ENCODE peak calls at places on chromosomes 12 and 14, in four cellular contexts. One of them, this sample, is unnamed.

GRCh38 chr14:105313381-105314286 is 914 bp upstream of the PACS2 start:
- DNase-seq in K562: peak; percentile 27
- DNase-seq in HepG2: no peak
- DNase-seq in GM12878: no peak
- DNase-seq in this sample: peak; percentile 47

GRCh38 chr12:27163894-27164293 is 80.2 kb upstream of the STK38L start:
- DNase-seq in K562: no peak
- DNase-seq in HepG2: no peak
- DNase-seq in GM12878: no peak
- DNase-seq in this sample: no peak

GRCh38 chr12:71157601-71158233 is at the start of gene TSPAN8:
- DNase-seq in K562: no peak
- DNase-seq in HepG2: peak; percentile 64
- DNase-seq in GM12878: no peak
- DNase-seq in this sample: no peak

GRCh38 chr12:1878214-1878613 is 40.2 kb downstream of the CACNA2D4 start:
- DNase-seq in K562: no peak
- DNase-seq in HepG2: no peak
- DNase-seq in GM12878: no peak
- DNase-seq in this sample: no peak

GRCh38 chr14:74552623-74553022 is 59.1 kb downstream of the ISCA2 start:
- DNase-seq in K562: no peak
- DNase-seq in HepG2: no peak
- DNase-seq in GM12878: no peak
- DNase-seq in this sample: no peak

GRCh38 chr12:106576848-106577247 is 6.0 kb upstream of the RFX4 start:
- DNase-seq in K562: no peak
- DNase-seq in HepG2: no peak
- DNase-seq in GM12878: no peak
- DNase-seq in this sample: no peak

GRCh38 chr12:50745861-50746260 is 18.0 kb upstream of the ATF1 start:
- DNase-seq in K562: no peak
- DNase-seq in HepG2: no peak
- DNase-seq in GM12878: no peak
- DNase-seq in this sample: no peak

GRCh38 chr12:53600490-53601295 is 25.5 kb downstream of the ATF7 start:
- DNase-seq in K562: no peak
- DNase-seq in HepG2: no peak
- DNase-seq in GM12878: no peak
- DNase-seq in this sample: no peak

GRCh38 chr12:51868821-51869489 is 18.9 kb upstream of the ANKRD33 start:
- DNase-seq in K562: peak; percentile 18
- DNase-seq in HepG2: no peak
- DNase-seq in GM12878: no peak
- DNase-seq in this sample: peak; percentile 58

GRCh38 chr12:49043856-49044258 is 16.7 kb downstream of the KMT2D start:
- DNase-seq in K562: peak; percentile 86
- DNase-seq in HepG2: peak; percentile 34
- DNase-seq in GM12878: no peak
- DNase-seq in this sample: peak; percentile 91

GRCh38 chr12:68012712-68013111 is 23.5 kb downstream of the IFNG-AS1 start:
- DNase-seq in K562: no peak
- DNase-seq in HepG2: no peak
- DNase-seq in GM12878: peak; percentile 33
- DNase-seq in this sample: no peak

GRCh38 chr12:115355301-115355700 is 671.3 kb upstream of the TBX3 start:
- DNase-seq in K562: no peak
- DNase-seq in HepG2: no peak
- DNase-seq in GM12878: no peak
- DNase-seq in this sample: no peak

GRCh38 chr14:32896979-32897723 is 41.5 kb upstream of the NPAS3 start:
- DNase-seq in K562: no peak
- DNase-seq in HepG2: peak; percentile 25
- DNase-seq in GM12878: no peak
- DNase-seq in this sample: no peak

GRCh38 chr14:36467332-36467731 is 52.7 kb downstream of the NKX2-1 start:
- DNase-seq in K562: no peak
- DNase-seq in HepG2: no peak
- DNase-seq in GM12878: no peak
- DNase-seq in this sample: no peak

GRCh38 chr14:59370158-59370557 is 95.0 kb downstream of the GPR135 start:
- DNase-seq in K562: no peak
- DNase-seq in HepG2: no peak
- DNase-seq in GM12878: no peak
- DNase-seq in this sample: no peak
- TF ChIP-seq CBFB in K562: no peak
- TF ChIP-seq CBFB in HepG2: no peak
- TF ChIP-seq CBFB in GM12878: no peak
- TF ChIP-seq CBFB in this sample: no peak

GRCh38 chr12:4069046-4070010 is 196.1 kb upstream of the PARP11 start:
- DNase-seq in K562: no peak
- DNase-seq in HepG2: no peak
- DNase-seq in GM12878: no peak
- DNase-seq in this sample: no peak

DNA sequence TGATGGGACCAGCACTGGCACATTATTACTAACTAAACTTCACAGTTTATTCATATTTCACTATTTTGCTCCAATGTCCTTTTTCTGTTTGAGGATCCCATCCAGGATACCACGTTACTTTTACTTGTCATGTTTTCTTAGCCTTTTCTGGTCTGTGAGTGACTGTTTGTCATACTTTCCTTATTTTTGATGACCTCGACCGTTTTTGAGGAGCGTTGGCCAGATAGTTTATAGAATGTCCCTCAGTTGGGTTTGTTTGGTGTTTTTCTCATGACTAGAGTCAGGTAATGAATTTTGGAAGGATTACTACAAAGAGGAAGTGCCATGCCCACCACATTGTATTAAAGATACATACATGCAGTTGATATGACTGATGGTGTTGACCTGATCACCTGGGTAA is 199.4 kb upstream of the CCND2 start:
- DNase-seq in K562: no peak
- DNase-seq in HepG2: no peak
- DNase-seq in GM12878: no peak
- DNase-seq in this sample: no peak
- TF ChIP-seq CBFB in K562: no peak
- TF ChIP-seq CBFB in HepG2: no peak
- TF ChIP-seq CBFB in GM12878: no peak
- TF ChIP-seq CBFB in this sample: no peak

DNA sequence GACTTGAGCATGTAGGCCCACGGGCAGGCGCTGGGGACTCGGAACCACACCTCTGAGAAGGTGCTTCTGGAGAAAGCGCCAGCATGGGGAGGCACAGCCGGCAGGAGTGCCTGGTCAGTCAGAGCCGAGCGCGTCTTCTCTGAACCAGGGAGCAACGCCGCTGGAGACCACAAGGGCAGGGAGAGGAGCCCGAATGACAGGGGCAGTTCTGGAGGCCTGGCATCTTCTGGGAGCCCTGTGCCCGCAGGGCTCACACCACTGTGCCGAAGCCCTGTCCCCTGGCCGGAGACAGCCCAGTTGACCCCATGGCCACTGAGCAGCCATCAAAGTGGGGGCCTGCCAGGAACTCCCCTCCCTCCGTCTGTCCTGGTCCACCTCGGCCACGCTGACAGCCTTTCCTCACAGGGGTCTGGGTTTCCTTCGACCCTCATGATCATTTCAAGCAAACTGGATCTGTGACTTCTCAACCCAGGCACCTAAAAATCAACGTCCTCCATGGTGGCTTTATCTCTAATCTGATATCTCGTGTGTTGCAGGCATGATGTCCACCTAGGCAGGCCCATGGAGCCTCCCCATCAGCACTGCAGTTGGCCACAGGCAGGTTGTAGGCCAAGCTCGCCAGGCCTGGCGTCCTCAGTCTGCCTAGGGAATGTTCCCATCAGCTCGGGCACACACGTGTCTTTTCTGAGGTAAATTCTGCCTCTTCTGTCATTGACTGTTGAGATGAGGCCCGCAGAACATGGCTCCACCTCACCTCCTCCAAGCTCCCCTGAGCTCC is 299.3 kb upstream of the RTL1 start:
- DNase-seq in K562: no peak
- DNase-seq in HepG2: no peak
- DNase-seq in GM12878: no peak
- DNase-seq in this sample: no peak
- TF ChIP-seq CBFB in K562: no peak
- TF ChIP-seq CBFB in HepG2: no peak
- TF ChIP-seq CBFB in GM12878: no peak
- TF ChIP-seq CBFB in this sample: no peak

DNA sequence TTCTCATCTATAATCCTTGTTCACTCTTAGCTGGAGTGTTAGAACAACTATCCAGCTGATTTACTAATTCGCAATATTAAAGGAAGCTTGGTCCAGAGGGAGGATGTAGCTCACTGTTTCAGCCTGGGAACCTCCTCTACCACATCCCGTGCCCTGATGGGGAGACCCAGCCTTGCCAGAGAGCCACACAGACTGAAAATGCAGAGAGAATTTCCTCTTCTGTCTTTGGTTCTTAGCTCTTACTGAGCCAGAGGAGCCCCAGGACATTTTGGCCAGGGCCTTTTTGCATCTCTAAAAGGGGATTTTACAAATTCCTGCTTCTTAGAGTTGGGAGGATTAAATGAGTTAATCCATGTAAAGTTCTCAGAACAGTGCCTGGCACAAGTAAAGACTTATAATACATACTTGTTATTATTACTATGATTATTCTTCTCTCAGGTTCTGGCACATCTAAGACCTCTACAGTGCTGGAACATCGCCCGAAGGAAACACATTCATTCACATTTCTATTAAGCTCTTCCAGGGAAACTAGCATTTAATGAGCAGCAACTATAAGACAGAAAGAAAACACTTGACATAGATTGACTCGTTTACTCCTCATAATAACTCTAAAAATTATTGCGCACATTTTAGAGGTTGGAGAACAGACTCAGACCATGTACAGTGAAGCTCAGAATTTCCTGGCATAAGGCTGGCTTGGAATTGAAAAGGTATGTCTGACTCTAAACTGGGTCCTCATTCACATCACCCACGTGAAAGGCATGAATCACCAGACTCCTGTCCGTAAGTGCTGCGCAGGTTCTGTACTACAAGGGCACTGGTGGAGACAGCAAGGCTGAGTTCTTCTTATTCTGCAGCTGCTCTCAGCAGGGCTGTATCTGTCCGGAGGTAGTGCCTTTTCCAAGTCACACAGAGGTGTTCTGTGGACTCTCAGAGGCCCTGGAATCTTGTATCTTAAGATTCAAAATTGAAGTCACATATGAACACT is 27.8 kb upstream of the AEBP2 start:
- DNase-seq in K562: no peak
- DNase-seq in HepG2: no peak
- DNase-seq in GM12878: no peak
- DNase-seq in this sample: peak; percentile 39
- TF ChIP-seq CBFB in K562: no peak
- TF ChIP-seq CBFB in HepG2: no peak
- TF ChIP-seq CBFB in GM12878: no peak
- TF ChIP-seq CBFB in this sample: no peak

DNA sequence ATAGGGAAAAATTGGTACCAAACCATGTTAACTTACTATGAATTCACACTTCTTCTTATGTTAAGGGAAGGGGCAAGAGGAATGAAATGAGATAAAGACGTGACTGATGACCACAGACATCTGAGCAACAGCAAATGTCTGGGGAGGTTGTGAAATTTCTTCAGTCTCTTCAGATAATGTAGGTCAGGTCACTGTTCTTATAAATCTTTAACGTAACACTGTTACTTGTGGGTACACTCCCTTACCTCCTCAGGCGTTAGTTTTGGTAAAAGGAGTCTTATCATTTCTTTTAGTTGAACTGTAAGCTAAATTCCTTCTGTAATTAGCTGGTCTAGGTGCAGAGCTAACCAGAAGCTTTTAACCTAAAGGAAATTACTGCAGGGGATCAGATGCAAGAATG is 405.0 kb upstream of the LRFN5 start:
- DNase-seq in K562: no peak
- DNase-seq in HepG2: no peak
- DNase-seq in GM12878: no peak
- DNase-seq in this sample: no peak
- TF ChIP-seq CBFB in K562: no peak
- TF ChIP-seq CBFB in HepG2: no peak
- TF ChIP-seq CBFB in GM12878: no peak
- TF ChIP-seq CBFB in this sample: no peak

GRCh38 chr12:47990351-47991105 is 13.7 kb downstream of the COL2A1 start:
- DNase-seq in K562: no peak
- DNase-seq in HepG2: no peak
- DNase-seq in GM12878: peak; percentile 58
- DNase-seq in this sample: no peak
- TF ChIP-seq CBFB in K562: no peak
- TF ChIP-seq CBFB in HepG2: no peak
- TF ChIP-seq CBFB in GM12878: no peak
- TF ChIP-seq CBFB in this sample: no peak

GRCh38 chr12:73424484-73424883 is 1113.2 kb upstream of the ATXN7L3B start:
- DNase-seq in K562: no peak
- DNase-seq in HepG2: no peak
- DNase-seq in GM12878: no peak
- DNase-seq in this sample: no peak

GRCh38 chr12:73418541-73418940 is 1119.1 kb upstream of the ATXN7L3B start:
- DNase-seq in K562: no peak
- DNase-seq in HepG2: no peak
- DNase-seq in GM12878: no peak
- DNase-seq in this sample: no peak

DNA sequence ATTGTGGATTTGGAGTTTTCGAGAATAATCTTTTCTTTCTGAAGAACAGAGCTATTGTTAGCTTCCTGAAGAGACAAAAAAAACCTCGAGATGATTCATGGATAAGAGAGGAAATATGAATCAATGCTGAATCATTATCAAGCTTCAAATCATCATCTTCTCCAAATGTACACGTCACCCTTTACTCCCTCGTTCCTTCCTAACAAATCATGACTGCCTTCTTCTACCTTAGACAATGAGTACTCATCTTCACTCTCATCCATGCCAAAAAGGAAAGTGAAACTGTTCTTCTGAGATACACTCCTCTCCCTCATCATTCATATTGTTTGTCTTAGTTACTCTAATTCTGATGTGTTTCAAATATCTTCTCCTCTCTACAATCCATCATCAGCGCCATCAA is 1115.8 kb upstream of the ATXN7L3B start:
- DNase-seq in K562: no peak
- DNase-seq in HepG2: no peak
- DNase-seq in GM12878: no peak
- DNase-seq in this sample: no peak
- TF ChIP-seq CBFB in K562: no peak
- TF ChIP-seq CBFB in HepG2: no peak
- TF ChIP-seq CBFB in GM12878: no peak
- TF ChIP-seq CBFB in this sample: no peak

GRCh38 chr12:56715798-56716197 is 9.3 kb downstream of the NACA start:
- DNase-seq in K562: no peak
- DNase-seq in HepG2: no peak
- DNase-seq in GM12878: no peak
- DNase-seq in this sample: no peak
- TF ChIP-seq CBFB in K562: no peak
- TF ChIP-seq CBFB in HepG2: no peak
- TF ChIP-seq CBFB in GM12878: no peak
- TF ChIP-seq CBFB in this sample: no peak

GRCh38 chr12:125004621-125005020 is 11.2 kb downstream of the BRI3BP start:
- DNase-seq in K562: no peak
- DNase-seq in HepG2: no peak
- DNase-seq in GM12878: no peak
- DNase-seq in this sample: no peak
- TF ChIP-seq CBFB in K562: no peak
- TF ChIP-seq CBFB in HepG2: no peak
- TF ChIP-seq CBFB in GM12878: no peak
- TF ChIP-seq CBFB in this sample: no peak